ENCODE peak calls at places on chromosomes 6 and 20, in four cellular contexts. J is KG1, E is ELR, Z is HS-5. I is an unnamed sample.

GRCh38 chr20:17882065-17882833 is 86.3 kb downstream of the SNX5 start:
- DNase-seq in J (no peak), Z (no peak), E (no peak), I (no peak)

GRCh38 chr6:108635505-108636226 is 74.9 kb downstream of the FOXO3 start:
- DNase-seq in J (no peak), Z (no peak), E (no peak), I (peak)

GRCh38 chr6:473759-474453 is 82.4 kb downstream of the IRF4 start:
- DNase-seq in J (no peak), E (no peak), Z (no peak), I (no peak)

GRCh38 chr6:68649669-68650068 is 14.6 kb downstream of the ADGRB3 start:
- DNase-seq in Z (no peak), J (no peak), E (no peak), I (no peak)

GRCh38 chr6:166206510-166207389 is 39.1 kb upstream of the TBXT start:
- DNase-seq in E (no peak), J (no peak), Z (no peak), I (no peak)

GRCh38 chr6:3749991-3750323 is 1.6 kb downstream of the PXDC1 start:
- DNase-seq in J (no peak), E (peak), Z (no peak), I (no peak)

GRCh38 chr20:17914957-17915356 is 53.6 kb downstream of the SNX5 start:
- DNase-seq in Z (no peak), J (no peak), E (no peak), I (no peak)

GRCh38 chr6:31948753-31949413 is 3.0 kb downstream of the CFB start:
- DNase-seq in Z (peak), J (no peak), E (peak), I (no peak)

I was measured in SIG-M5.